ENCODE peak calls at places on chromosomes 13 and 19, in nine cellular contexts. J is mammary epithelial cell, S is cardiac muscle cell, H is IMR-90, I is ascending aorta, R is HCT116, V is AG04450, G is gastrocnemius medialis, L is brain microvascular endothelial cell. M is an unnamed sample.

GRCh38 chr19:15995536-15995935 is 46.7 kb downstream of the OR10H4 start:
- DNase-seq in J (no peak), S (no peak), H (no peak), I (no peak), R (no peak), V (no peak), G (no peak), L (no peak), M (no peak)

GRCh38 chr13:40352807-40353562 is 313.5 kb downstream of the FOXO1 start:
- DNase-seq in J (no peak), S (peak), H (no peak), I (no peak), R (no peak), V (no peak), G (peak), L (no peak), M (no peak)

GRCh38 chr13:50847501-50847900 is 4.0 kb upstream of the DLEU7 start:
- DNase-seq in J (no peak), S (no peak), H (no peak), I (no peak), R (no peak), V (no peak), G (no peak), L (no peak), M (no peak)

GRCh38 chr19:38055655-38056521 is 148.9 kb downstream of the SIPA1L3 start:
- DNase-seq in J (no peak), S (no peak), H (no peak), I (no peak), R (no peak), V (no peak), G (no peak), L (no peak), M (no peak)

GRCh38 chr19:10209305-10209704 is 14.6 kb upstream of the DNMT1 start:
- DNase-seq in J (no peak), S (no peak), H (peak), I (no peak), R (no peak), V (no peak), G (no peak), L (peak), M (no peak)

GRCh38 chr19:7596191-7596937 is 701 bp downstream of the CAMSAP3 start:
- DNase-seq in J (no peak), S (no peak), H (no peak), I (no peak), R (no peak), V (no peak), G (no peak), L (no peak), M (no peak)

GRCh38 chr13:107284168-107284567 is 716.2 kb upstream of the ARGLU1 start:
- DNase-seq in J (no peak), S (peak), H (peak), I (no peak), R (no peak), V (no peak), G (no peak), L (no peak), M (no peak)

GRCh38 chr19:18221815-18222725 is 4.2 kb downstream of the PDE4C start:
- DNase-seq in J (no peak), S (no peak), H (no peak), I (no peak), R (no peak), V (no peak), G (no peak), L (no peak), M (no peak)

GRCh38 chr19:53102701-53103140 is 501 bp downstream of the ZNF160 start:
- DNase-seq in J (peak), S (peak), H (peak), I (no peak), R (no peak), V (no peak), G (no peak), L (peak), M (peak)

GRCh38 chr13:112079696-112080095 is 12.7 kb downstream of the SOX1 start:
- DNase-seq in J (no peak), S (peak), H (no peak), I (no peak), R (no peak), V (no peak), G (no peak), L (peak), M (no peak)

GRCh38 chr19:11378319-11379189 is 4.1 kb downstream of the SWSAP1 start:
- DNase-seq in J (peak), S (peak), H (peak), I (no peak), R (no peak), V (no peak), G (no peak), L (peak), M (peak)

GRCh38 chr19:34041922-34042521 is 130.3 kb upstream of the LSM14A start:
- DNase-seq in J (peak), S (peak), H (peak), I (no peak), R (peak), V (no peak), G (no peak), L (peak), M (no peak)

GRCh38 chr19:16682539-16682938 is 21.6 kb downstream of the TMEM38A start:
- DNase-seq in J (no peak), S (no peak), H (no peak), I (no peak), R (no peak), V (no peak), G (no peak), L (no peak), M (no peak)

GRCh38 chr19:7677664-7678311 is 898 bp downstream of the MCEMP1 start:
- DNase-seq in J (no peak), S (no peak), H (no peak), I (no peak), R (no peak), V (no peak), G (no peak), L (no peak), M (no peak)

GRCh38 chr19:53333071-53333465 is 481 bp upstream of the ZNF845 start:
- DNase-seq in J (no peak), S (no peak), H (no peak), I (no peak), R (no peak), V (peak), G (peak), L (peak), M (no peak)

GRCh38 chr13:79212064-79212619 is 193.9 kb downstream of the RBM26 start:
- DNase-seq in J (no peak), S (no peak), H (no peak), I (no peak), R (no peak), V (no peak), G (no peak), L (no peak), M (no peak)

GRCh38 chr13:32409561-32410440 is 18.1 kb downstream of the N4BP2L1 start:
- DNase-seq in J (no peak), S (peak), H (peak), I (no peak), R (no peak), V (no peak), G (no peak), L (peak), M (no peak)

GRCh38 chr19:51415187-51415586 is 2.3 kb downstream of the SIGLEC10 start:
- DNase-seq in J (no peak), S (no peak), H (no peak), I (no peak), R (no peak), V (no peak), G (no peak), L (no peak), M (no peak)

GRCh38 chr19:51421229-51422052 is 4.0 kb upstream of the SIGLEC10 start:
- DNase-seq in J (no peak), S (no peak), H (no peak), I (no peak), R (no peak), V (no peak), G (no peak), L (no peak), M (no peak)

GRCh38 chr19:51417107-51417806 is at the start of gene SIGLEC10:
- DNase-seq in J (no peak), S (peak), H (no peak), I (no peak), R (no peak), V (no peak), G (no peak), L (no peak), M (no peak)

GRCh38 chr19:51418707-51419106 is 1.3 kb upstream of the SIGLEC10 start:
- DNase-seq in J (no peak), S (no peak), H (no peak), I (no peak), R (no peak), V (no peak), G (no peak), L (no peak), M (no peak)

GRCh38 chr19:51417807-51418152 is 338 bp upstream of the SIGLEC10 start:
- DNase-seq in J (no peak), S (no peak), H (no peak), I (no peak), R (no peak), V (no peak), G (no peak), L (no peak), M (no peak)
- H3K27ac ChIP-seq in J (no peak), S (no peak), H (no peak), I (no peak), R (no peak), V (no peak), G (no peak), L (no peak), M (no peak)

DNA sequence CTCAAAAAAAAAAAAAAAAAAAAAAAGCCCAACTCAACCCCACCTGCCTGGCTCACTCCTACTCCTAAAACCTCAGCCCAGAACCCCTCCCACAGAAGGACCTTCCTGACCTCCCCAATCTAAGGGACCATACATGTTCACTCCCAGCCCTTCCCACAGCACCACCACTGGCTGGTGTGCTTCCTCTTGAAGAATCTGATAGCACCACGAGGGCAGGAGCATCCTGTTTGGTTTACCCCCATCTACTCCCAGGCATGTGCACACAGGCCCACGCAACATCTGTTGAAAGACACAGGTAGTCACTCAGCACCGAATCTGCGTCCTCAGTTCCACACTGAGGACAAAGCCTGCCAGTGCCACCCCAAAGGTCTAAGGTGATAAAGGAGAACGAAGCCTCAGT is 8.2 kb downstream of the LATS2 start:
- DNase-seq in J (peak), S (no peak), H (no peak), I (no peak), R (no peak), V (no peak), G (no peak), L (no peak), M (no peak)
- TF ChIP-seq CTCF in J (no peak), S (no peak), H (no peak), I (no peak), R (no peak), V (no peak), G (no peak), L (no peak), M (no peak)

DNA sequence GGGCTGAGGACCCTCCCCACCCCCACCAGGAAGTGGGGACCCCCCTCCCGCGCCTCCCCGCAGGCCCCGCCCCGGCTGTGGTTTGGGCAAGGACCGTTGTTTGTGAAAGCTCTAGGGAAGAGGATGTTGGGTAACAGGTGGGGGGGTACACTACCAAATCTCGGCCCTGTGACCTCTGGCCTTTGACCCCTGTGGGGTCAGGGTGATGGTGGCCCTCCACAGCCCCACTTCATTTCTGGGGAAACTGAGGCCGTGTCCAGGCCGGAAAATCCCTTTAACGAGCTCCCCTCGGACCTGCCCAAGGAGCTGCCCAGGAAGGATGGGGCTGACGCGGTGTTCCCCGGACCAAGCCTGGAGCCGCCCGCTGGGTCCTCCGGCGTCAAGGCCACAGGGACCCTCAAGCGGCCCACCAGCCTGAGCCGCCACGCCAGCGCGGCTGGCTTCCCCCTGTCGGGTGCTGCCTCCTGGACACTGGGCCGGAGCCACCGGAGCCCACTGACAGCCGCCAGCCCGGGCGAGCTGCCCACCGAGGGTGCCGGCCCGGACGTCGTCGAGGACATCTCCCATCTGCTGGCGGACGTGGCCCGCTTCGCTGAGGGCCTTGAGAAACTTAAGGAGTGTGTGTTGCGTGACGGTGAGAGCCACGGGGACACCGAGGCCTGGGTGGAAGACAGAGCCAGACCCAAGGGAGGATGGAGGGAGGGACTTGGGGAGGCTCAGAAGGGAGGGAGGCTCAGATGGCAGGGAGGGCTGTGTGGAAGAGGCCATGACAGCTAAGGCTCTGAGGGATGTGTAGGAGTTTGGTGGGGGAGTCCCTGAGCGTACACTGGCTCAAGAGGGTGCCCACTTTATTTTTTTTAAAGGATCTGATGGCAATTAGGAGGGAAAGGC is 1.4 kb downstream of the ARHGAP45 start:
- DNase-seq in J (no peak), S (no peak), H (no peak), I (no peak), R (no peak), V (no peak), G (no peak), L (no peak), M (no peak)
- H3K27ac ChIP-seq in J (no peak), S (no peak), H (no peak), I (no peak), R (peak), V (no peak), G (no peak), L (no peak), M (no peak)

DNA sequence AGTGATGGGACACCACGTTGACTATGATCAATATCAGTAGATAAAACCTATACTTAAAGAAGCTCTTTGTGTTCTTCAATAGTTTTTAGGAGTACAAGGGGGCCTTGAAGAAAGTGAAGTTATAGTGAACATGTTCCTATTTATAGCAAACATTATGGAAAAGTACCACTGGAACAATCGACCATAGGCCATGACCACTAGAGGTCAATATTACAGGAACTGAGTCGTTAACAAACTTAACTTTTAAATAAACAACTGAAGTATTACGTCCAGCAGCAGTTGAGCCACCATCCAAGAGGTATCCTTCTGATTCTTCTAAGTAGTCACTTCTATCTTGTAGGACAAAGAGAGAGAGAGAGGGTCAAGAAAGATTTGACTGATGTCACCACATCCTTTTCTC is 391.0 kb upstream of the SLITRK5 start:
- DNase-seq in J (no peak), S (no peak), H (no peak), I (no peak), R (no peak), V (no peak), G (no peak), L (no peak), M (no peak)
- TF ChIP-seq CTCF in J (peak), S (no peak), H (no peak), I (no peak), R (peak), V (peak), G (no peak), L (peak), M (no peak)

GRCh38 chr13:110683921-110684320 is 22.0 kb downstream of the CARS2 start:
- DNase-seq in J (no peak), S (no peak), H (no peak), I (no peak), R (no peak), V (no peak), G (no peak), L (no peak), M (no peak)

GRCh38 chr13:110683203-110683883 is 22.6 kb downstream of the CARS2 start:
- DNase-seq in J (peak), S (peak), H (peak), I (no peak), R (peak), V (no peak), G (no peak), L (no peak), M (no peak)

GRCh38 chr13:110687736-110688135 is 18.2 kb downstream of the CARS2 start:
- DNase-seq in J (no peak), S (no peak), H (no peak), I (no peak), R (no peak), V (no peak), G (no peak), L (no peak), M (no peak)

GRCh38 chr13:110684388-110685056 is 21.4 kb downstream of the CARS2 start:
- DNase-seq in J (no peak), S (no peak), H (no peak), I (no peak), R (no peak), V (no peak), G (no peak), L (no peak), M (no peak)

GRCh38 chr13:110685305-110685704 is 20.6 kb downstream of the CARS2 start:
- DNase-seq in J (no peak), S (no peak), H (peak), I (no peak), R (no peak), V (no peak), G (no peak), L (peak), M (no peak)
- H3K27ac ChIP-seq in J (no peak), S (no peak), H (no peak), I (no peak), R (no peak), V (no peak), G (no peak), L (no peak), M (no peak)

GRCh38 chr19:19385131-19385899 is 20.2 kb upstream of the GATAD2A start:
- DNase-seq in J (peak), S (peak), H (peak), I (peak), R (peak), V (peak), G (peak), L (peak), M (peak)
- TF ChIP-seq CTCF in J (no peak), S (no peak), H (peak), I (no peak), R (no peak), V (peak), G (no peak), L (no peak), M (no peak)

DNA sequence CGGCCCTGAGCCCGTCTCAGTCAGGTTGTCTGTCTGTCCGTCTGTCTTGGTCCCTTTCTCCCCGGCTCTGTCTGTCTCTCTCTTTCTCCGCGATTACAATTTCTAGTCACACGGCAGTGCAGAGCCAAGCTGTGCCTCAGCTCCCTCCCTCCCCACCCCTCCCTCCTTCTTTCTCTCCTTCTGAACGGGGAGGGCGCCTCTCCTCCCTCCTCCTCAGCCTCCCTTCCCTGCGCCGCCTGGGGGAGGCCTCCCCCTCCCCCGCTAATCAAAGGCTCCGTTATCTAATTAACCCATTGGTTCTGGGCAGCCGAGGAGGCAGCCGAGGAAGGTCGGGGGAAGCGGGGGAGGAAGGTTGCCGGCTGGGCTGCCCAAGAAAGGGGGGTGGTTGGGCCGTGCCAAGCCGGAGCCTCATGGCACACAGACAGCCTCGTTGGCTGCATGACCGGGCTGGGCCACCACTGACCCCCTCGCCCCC is 16.5 kb downstream of the LRRC4B start:
- DNase-seq in J (no peak), S (peak), H (no peak), I (no peak), R (no peak), V (no peak), G (no peak), L (no peak), M (no peak)
- H3K27ac ChIP-seq in J (no peak), S (no peak), H (no peak), I (no peak), R (no peak), V (no peak), G (no peak), L (no peak), M (no peak)

M was measured in RWPE1.